ENCODE peak calls at places on chromosomes 1 and 21, in nine cellular contexts. P is upper lobe of right lung, R is prostate gland, E is astrocyte, J is dorsolateral prefrontal cortex, S is sigmoid colon, G is brain microvascular endothelial cell, L is RWPE2, X is MM.1S. K is an unnamed sample.

GRCh38 chr1:37795340-37796110 is 1.9 kb downstream of the MANEAL start:
- DNase-seq in R (peak; percentile 41), J (peak; percentile 13), X (no peak), L (no peak), S (no peak), P (peak; percentile 77), G (peak; percentile 25), E (peak; percentile 27), K (peak; percentile 21)

GRCh38 chr1:34917017-34917416 is 12.4 kb downstream of the DLGAP3 start:
- DNase-seq in X (no peak), J (no peak), P (no peak), G (no peak), S (no peak), E (no peak), L (no peak), R (no peak), K (no peak)

GRCh38 chr1:228866498-228866897 is 131.2 kb downstream of the RHOU start:
- DNase-seq in P (no peak), S (no peak), J (no peak), R (no peak), X (no peak), G (peak; percentile 6), E (no peak), L (no peak), K (no peak)

GRCh38 chr1:12542138-12542465 is 75.9 kb downstream of the DHRS3 start:
- DNase-seq in J (no peak), E (no peak), L (peak; percentile 9), R (no peak), S (peak; percentile 56), P (peak; percentile 53), G (no peak), X (no peak), K (no peak)

GRCh38 chr1:36133484-36133883 is 8.5 kb upstream of the COL8A2 start:
- DNase-seq in S (no peak), R (peak; percentile 56), J (no peak), G (peak; percentile 75), L (peak; percentile 92), E (peak; percentile 95), P (no peak), X (no peak), K (no peak)

GRCh38 chr1:151157067-151157531 is 650 bp downstream of the TNFAIP8L2 start:
- DNase-seq in G (no peak), L (no peak), R (no peak), J (no peak), P (peak; percentile 64), S (peak; percentile 59), E (no peak), X (no peak), K (peak; percentile 50)

GRCh38 chr1:22710688-22711024 is at the start of gene EPHB2:
- DNase-seq in X (no peak), J (peak; percentile 55), E (no peak), R (peak; percentile 12), L (no peak), S (no peak), G (no peak), P (peak; percentile 76), K (no peak)

GRCh38 chr1:6962390-6962955 is 177.2 kb downstream of the CAMTA1 start:
- DNase-seq in S (peak; percentile 69), P (no peak), L (peak; percentile 84), G (no peak), E (no peak), J (no peak), R (no peak), X (peak; percentile 67), K (peak; percentile 38)

GRCh38 chr1:178121883-178122282 is 28.0 kb downstream of the RASAL2 start:
- DNase-seq in G (no peak), E (no peak), R (no peak), L (no peak), X (no peak), J (no peak), S (no peak), P (no peak), K (no peak)

GRCh38 chr1:50829010-50829958 is 130.8 kb downstream of the FAF1 start:
- DNase-seq in S (no peak), G (no peak), R (no peak), J (no peak), E (peak; percentile 50), P (no peak), X (no peak), L (no peak), K (no peak)

GRCh38 chr1:29416825-29417557 is 180.7 kb downstream of the PTPRU start:
- DNase-seq in R (no peak), X (no peak), J (no peak), G (no peak), S (no peak), L (no peak), P (no peak), E (peak; percentile 58), K (no peak)

GRCh38 chr1:118335372-118335771 is 150.3 kb upstream of the SPAG17 start:
- DNase-seq in P (no peak), R (no peak), L (no peak), G (peak; percentile 20), S (no peak), J (no peak), X (peak; percentile 53), E (peak; percentile 82), K (no peak)

GRCh38 chr1:64675718-64676345 is 69.0 kb upstream of the RAVER2 start:
- DNase-seq in X (peak; percentile 41), E (no peak), S (no peak), J (no peak), L (no peak), P (no peak), G (no peak), R (no peak), K (no peak)

GRCh38 chr1:248045209-248045608 is 1.4 kb upstream of the OR2L3 start:
- DNase-seq in G (no peak), X (peak; percentile 92), L (no peak), P (no peak), J (no peak), S (no peak), E (no peak), R (no peak), K (no peak)

GRCh38 chr1:18764362-18764761 is 95.1 kb downstream of the TAS1R2 start:
- DNase-seq in J (no peak), E (no peak), X (no peak), R (no peak), G (no peak), S (no peak), P (no peak), L (no peak), K (no peak)

GRCh38 chr1:18721776-18722175 is 91.1 kb downstream of the PAX7 start:
- DNase-seq in R (no peak), J (no peak), G (no peak), L (no peak), P (no peak), S (no peak), E (no peak), X (no peak), K (no peak)

DNA sequence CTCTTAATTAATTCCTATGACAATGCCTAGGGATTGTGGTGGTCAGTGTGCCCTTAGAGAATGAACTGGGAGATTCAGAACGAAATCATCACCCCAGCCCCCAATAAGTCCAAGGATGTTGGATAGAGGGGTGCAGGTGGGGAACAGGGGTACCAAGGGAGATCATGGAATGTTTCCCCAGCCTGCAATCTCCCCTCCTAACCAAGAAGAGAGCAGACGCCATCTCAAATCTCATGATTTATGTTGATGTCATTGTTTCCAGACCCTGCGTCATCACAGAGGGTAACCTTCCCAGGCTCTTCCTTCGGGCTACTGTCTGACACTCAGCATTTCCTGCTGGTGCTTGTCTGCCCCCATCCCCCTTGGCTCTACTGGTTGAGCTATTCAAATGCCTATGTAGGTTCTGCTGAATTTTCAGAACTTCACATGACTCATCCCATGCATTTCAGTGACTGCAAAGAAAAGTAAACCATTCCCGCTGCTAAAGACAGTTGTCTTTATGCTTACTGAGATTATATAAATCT is 24.7 kb upstream of the ITPKB start:
- DNase-seq in G (peak; percentile 95), R (no peak), J (no peak), L (peak; percentile 75), X (peak; percentile 59), P (no peak), E (peak; percentile 86), S (no peak), K (peak; percentile 30)
- H3K27ac ChIP-seq in G (peak overlapping the region; percentile 58), R (no peak overlapping the region), J (no peak overlapping the region), L (peak overlapping the region; percentile 26), X (peak overlapping the region; percentile 85), P (no peak overlapping the region), E (peak overlapping the region; percentile 50), S (no peak overlapping the region), K (no peak overlapping the region)

GRCh38 chr21:23463365-23463764 is 2143.9 kb downstream of the MRPL39 start:
- DNase-seq in S (no peak), L (no peak), P (no peak), X (no peak), J (no peak), R (no peak), G (no peak), E (no peak), K (no peak)
- TF ChIP-seq CTCF in S (no peak), L (no peak), P (no peak), X (no peak), J (no peak), R (no peak), G (no peak), E (no peak), K (no peak)

DNA sequence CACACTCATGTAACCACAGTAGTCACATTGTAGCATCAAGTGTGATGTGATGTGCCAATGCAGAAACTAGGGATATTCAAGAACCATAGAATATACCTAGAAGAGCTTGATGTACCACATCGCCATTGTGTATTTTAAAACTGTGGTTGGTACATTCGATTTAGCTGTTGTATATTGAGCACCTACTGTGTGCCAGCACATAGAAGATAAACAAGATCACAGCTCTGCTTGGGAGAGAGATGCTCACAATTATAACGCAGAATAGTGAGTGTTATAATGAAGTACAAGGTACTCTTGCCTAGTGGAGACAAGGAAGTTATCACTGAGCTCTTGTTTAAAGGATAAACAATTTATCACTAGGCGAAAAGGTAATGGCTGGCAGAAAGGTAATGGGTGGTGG is 4.7 kb downstream of the BTF3L4 start:
- DNase-seq in R (no peak), S (no peak), L (no peak), J (no peak), E (no peak), X (no peak), G (no peak), P (no peak), K (no peak)
- H3K27ac ChIP-seq in R (no peak overlapping the region), S (no peak overlapping the region), L (no peak overlapping the region), J (no peak overlapping the region), E (no peak overlapping the region), X (no peak overlapping the region), G (no peak overlapping the region), P (no peak overlapping the region), K (no peak overlapping the region)

GRCh38 chr1:58780586-58781452 is 3.0 kb downstream of the JUN start:
- DNase-seq in G (no peak), L (no peak), X (no peak), R (peak; percentile 36), J (no peak), E (peak; percentile 28), P (no peak), S (no peak), K (peak; percentile 49)

GRCh38 chr1:58781541-58782307 is 2.1 kb downstream of the JUN start:
- DNase-seq in G (no peak), S (peak; percentile 90), L (peak; percentile 61), X (peak; percentile 22), E (peak; percentile 51), P (peak; percentile 84), J (peak; percentile 52), R (peak; percentile 61), K (peak; percentile 27)

GRCh38 chr1:58779059-58779754 is 4.6 kb downstream of the JUN start:
- DNase-seq in X (no peak), G (no peak), R (no peak), J (no peak), L (no peak), E (peak; percentile 49), S (no peak), P (no peak), K (no peak)

GRCh38 chr1:58779837-58780585 is 3.8 kb downstream of the JUN start:
- DNase-seq in G (peak; percentile 63), R (peak; percentile 76), E (peak; percentile 77), L (peak; percentile 58), J (peak; percentile 12), X (no peak), S (peak; percentile 72), P (no peak), K (no peak)

GRCh38 chr1:58778593-58778992 is 5.3 kb downstream of the JUN start:
- DNase-seq in E (peak; percentile 20), X (no peak), G (no peak), S (no peak), J (no peak), R (no peak), L (no peak), P (no peak), K (no peak)
- TF ChIP-seq CTCF in E (no peak), X (no peak), G (no peak), S (no peak), J (no peak), R (no peak), L (no peak), P (no peak), K (no peak)

K was measured in CD4-positive, alpha-beta T cell.